ENCODE peak calls at places on chromosomes 2 and 18, in ten cellular contexts. M is astrocyte, X is HepG2, G is fibroblast of lung, V is HCT116, K is GM23248, D is IMR-90, B is neuronal stem cell, E is endothelial cell of umbilical vein, T is colonic mucosa. A is an unnamed sample.

GRCh38 chr2:209933499-209934458 is 68.7 kb upstream of the RPE start:
- DNase-seq in M (peak), G (peak), E (peak), K (peak), V (no peak), X (no peak), B (no peak), T (no peak), D (peak), A (no peak)

GRCh38 chr2:223894968-223895367 is 50.2 kb downstream of the WDFY1 start:
- DNase-seq in B (no peak), D (no peak), M (no peak), K (no peak), G (no peak), V (no peak), X (peak), T (no peak), E (no peak), A (no peak)

GRCh38 chr2:39620067-39620466 is 45.6 kb upstream of the TMEM178A start:
- DNase-seq in B (no peak), E (peak), G (peak), M (peak), T (peak), D (peak), V (no peak), X (peak), K (peak), A (peak)

GRCh38 chr2:96330407-96330806 is 5.2 kb upstream of the NCAPH start:
- DNase-seq in M (peak), K (peak), V (no peak), T (no peak), B (no peak), G (peak), E (no peak), D (peak), X (no peak), A (no peak)

GRCh38 chr18:39960545-39960944 is 1994.5 kb upstream of the PIK3C3 start:
- DNase-seq in G (peak), E (no peak), X (no peak), T (no peak), M (peak), K (peak), B (no peak), D (peak), V (no peak), A (no peak)

GRCh38 chr18:7748252-7749000 is 181.3 kb downstream of the PTPRM start:
- DNase-seq in T (no peak), G (no peak), V (no peak), X (no peak), M (no peak), K (no peak), D (no peak), B (no peak), E (peak), A (no peak)

GRCh38 chr2:88608184-88608583 is 19.1 kb downstream of the EIF2AK3 start:
- DNase-seq in G (no peak), D (no peak), K (no peak), T (no peak), E (no peak), X (no peak), M (no peak), V (no peak), B (no peak), A (no peak)

GRCh38 chr18:58505181-58505580 is 123.7 kb downstream of the ALPK2 start:
- DNase-seq in K (no peak), E (no peak), B (no peak), T (no peak), M (no peak), X (no peak), V (no peak), D (no peak), G (no peak), A (no peak)

GRCh38 chr2:161681043-161681442 is 56.8 kb downstream of the SLC4A10 start:
- DNase-seq in B (no peak), V (peak), E (peak), X (no peak), G (peak), T (no peak), M (peak), K (peak), D (no peak), A (no peak)

GRCh38 chr2:38943784-38944183 is 54.1 kb downstream of the ARHGEF33 start:
- DNase-seq in V (no peak), B (no peak), D (no peak), T (no peak), X (no peak), K (no peak), E (no peak), G (no peak), M (no peak), A (no peak)

GRCh38 chr2:210007895-210008294 is 5.5 kb downstream of the RPE start:
- DNase-seq in M (peak), B (no peak), K (peak), D (peak), E (peak), T (no peak), G (peak), V (no peak), X (no peak), A (no peak)

GRCh38 chr2:85131116-85131515 is 2.1 kb upstream of the TCF7L1 start:
- DNase-seq in B (peak), X (peak), E (peak), T (no peak), K (peak), G (peak), D (peak), M (no peak), V (no peak), A (no peak)

GRCh38 chr2:43024515-43024962 is 201.9 kb downstream of the ZFP36L2 start:
- DNase-seq in V (peak), D (peak), E (peak), X (no peak), G (peak), K (peak), T (peak), M (no peak), B (peak), A (no peak)

GRCh38 chr18:79484661-79485621 is 89.2 kb downstream of the NFATC1 start:
- DNase-seq in X (peak), V (no peak), K (peak), M (peak), T (no peak), D (peak), E (peak), G (peak), B (peak), A (peak)

GRCh38 chr2:205188516-205189138 is 493.7 kb upstream of the NRP2 start:
- DNase-seq in G (peak), D (peak), K (peak), B (peak), M (peak), V (no peak), T (peak), E (no peak), X (no peak), A (peak)

GRCh38 chr2:240795916-240796510 is 24.0 kb downstream of the KIF1A start:
- DNase-seq in G (no peak), M (no peak), X (no peak), E (no peak), B (no peak), T (no peak), D (no peak), K (no peak), V (no peak), A (no peak)

GRCh38 chr2:15942711-15943345 is 2.5 kb downstream of the MYCN start:
- DNase-seq in K (no peak), M (no peak), V (no peak), G (no peak), T (no peak), E (no peak), D (no peak), B (no peak), X (no peak), A (no peak)

GRCh38 chr18:23032030-23032582 is 99.0 kb downstream of the RBBP8 start:
- DNase-seq in V (no peak), G (peak), B (no peak), X (no peak), E (peak), M (peak), D (peak), K (peak), T (no peak), A (no peak)

GRCh38 chr18:42447688-42448087 is 492.7 kb downstream of the PIK3C3 start:
- DNase-seq in X (no peak), T (no peak), M (no peak), B (no peak), V (no peak), E (no peak), D (no peak), K (no peak), G (no peak), A (no peak)

GRCh38 chr2:207408086-207408794 is 121.5 kb upstream of the CREB1 start:
- DNase-seq in E (no peak), G (peak), B (no peak), X (peak), T (no peak), D (no peak), M (no peak), V (no peak), K (peak), A (no peak)

GRCh38 chr2:53210538-53210937 is 557.1 kb upstream of the CHAC2 start:
- DNase-seq in D (no peak), G (no peak), K (no peak), V (peak), X (no peak), T (no peak), B (no peak), M (no peak), E (no peak), A (no peak)

GRCh38 chr2:46329803-46330775 is 32.9 kb downstream of the EPAS1 start:
- DNase-seq in G (peak), X (peak), K (peak), T (no peak), V (no peak), E (no peak), B (no peak), M (peak), D (peak), A (no peak)

GRCh38 chr18:72866901-72867701 is 686 bp downstream of the NETO1 start:
- DNase-seq in K (no peak), M (no peak), D (no peak), X (no peak), B (peak), G (peak), T (no peak), E (no peak), V (no peak), A (no peak)

GRCh38 chr18:47917923-47918610 is 12.4 kb downstream of the SMAD2 start:
- DNase-seq in X (no peak), K (no peak), M (no peak), D (no peak), T (no peak), G (no peak), B (no peak), V (no peak), E (no peak), A (no peak)

GRCh38 chr18:50686409-50686808 is 126.5 kb downstream of the MAPK4 start:
- DNase-seq in D (no peak), E (no peak), V (no peak), B (no peak), M (no peak), X (no peak), T (no peak), G (no peak), K (no peak), A (no peak)

GRCh38 chr18:29892960-29893558 is 1149.5 kb downstream of the DSC3 start:
- DNase-seq in X (no peak), D (no peak), E (peak), B (no peak), G (peak), K (peak), M (no peak), T (no peak), V (no peak), A (no peak)

GRCh38 chr18:54946149-54946581 is 13.1 kb downstream of the CCDC68 start:
- DNase-seq in B (no peak), E (peak), G (peak), T (peak), M (peak), V (peak), X (peak), D (peak), K (peak), A (no peak)

GRCh38 chr2:167249197-167249596 is 360.9 kb downstream of the XIRP2 start:
- DNase-seq in G (peak), D (no peak), X (no peak), T (no peak), B (no peak), E (no peak), M (peak), V (no peak), K (no peak), A (no peak)

DNA sequence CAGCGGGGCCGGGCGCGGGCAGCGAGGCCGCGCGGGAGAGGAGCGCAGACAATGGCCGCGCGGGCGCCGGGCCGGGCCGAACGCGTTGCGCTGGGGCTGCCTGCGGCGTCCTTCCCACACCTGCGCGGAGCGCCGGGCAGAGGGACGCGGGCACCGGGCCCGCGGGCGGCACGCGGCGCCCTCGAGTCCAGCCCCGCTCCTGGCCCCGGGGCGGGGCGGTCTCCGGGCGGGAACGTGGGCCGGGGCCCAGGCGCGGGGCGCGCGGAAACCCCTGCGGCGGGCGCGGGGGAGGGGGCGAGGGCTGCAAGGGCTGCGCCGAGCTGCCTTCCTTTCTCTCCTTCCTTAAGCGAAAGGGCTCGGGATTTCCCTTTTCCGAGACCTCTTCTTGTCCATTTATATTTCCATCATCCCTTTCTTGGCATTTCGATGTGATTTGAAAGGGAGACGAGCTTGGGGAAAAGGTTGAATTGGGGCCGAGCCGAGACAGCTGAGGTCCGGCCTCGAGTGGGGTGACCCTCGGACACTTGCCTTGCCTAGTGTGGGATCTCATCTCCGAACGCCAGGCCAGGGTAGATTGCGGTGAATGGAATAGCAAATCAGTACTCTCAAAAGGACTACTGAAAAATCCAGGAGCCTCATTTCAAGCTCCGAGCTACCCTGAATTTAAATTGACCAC is 678 bp downstream of the KLHL23 start:
- DNase-seq in T (peak), V (no peak), X (no peak), M (no peak), K (peak), D (no peak), B (peak), E (peak), G (peak), A (no peak)
- H3K9ac ChIP-seq in T (peak), V (peak), X (peak), M (peak), K (no peak), D (peak), B (peak), E (peak), G (peak), A (peak)

DNA sequence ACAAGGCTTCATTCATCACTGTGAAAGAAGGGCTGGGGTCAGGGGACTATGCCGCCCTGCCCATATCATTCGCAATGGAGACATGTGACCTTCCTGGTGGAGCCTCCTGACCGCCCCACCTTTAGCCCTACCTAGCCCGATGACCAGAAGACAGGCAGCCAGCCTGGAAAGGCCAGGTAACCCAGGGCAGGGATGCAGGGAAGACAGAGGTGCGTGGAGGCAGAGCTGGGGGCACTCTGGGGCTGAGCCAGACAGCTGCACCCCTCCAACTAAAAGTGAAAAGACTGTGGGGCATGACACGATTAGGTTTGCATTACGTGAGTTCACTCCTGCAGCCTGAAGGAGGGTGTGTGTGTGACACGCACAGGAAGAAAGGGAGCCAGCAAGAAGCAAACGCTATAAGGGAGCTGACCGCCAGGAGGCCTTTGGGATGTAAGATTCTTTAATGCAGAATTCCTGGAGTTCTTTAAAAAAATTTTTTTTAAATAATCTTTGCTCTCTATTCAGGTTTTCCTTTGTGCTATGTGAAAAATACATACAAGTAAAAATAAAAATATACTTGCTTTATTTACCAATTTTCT is 3.7 kb upstream of the HES6 start:
- DNase-seq in K (no peak), M (no peak), G (no peak), X (no peak), T (no peak), D (no peak), E (no peak), V (no peak), B (no peak), A (no peak)
- H3K9ac ChIP-seq in K (no peak), M (no peak), G (no peak), X (peak), T (no peak), D (no peak), E (no peak), V (no peak), B (no peak), A (no peak)

DNA sequence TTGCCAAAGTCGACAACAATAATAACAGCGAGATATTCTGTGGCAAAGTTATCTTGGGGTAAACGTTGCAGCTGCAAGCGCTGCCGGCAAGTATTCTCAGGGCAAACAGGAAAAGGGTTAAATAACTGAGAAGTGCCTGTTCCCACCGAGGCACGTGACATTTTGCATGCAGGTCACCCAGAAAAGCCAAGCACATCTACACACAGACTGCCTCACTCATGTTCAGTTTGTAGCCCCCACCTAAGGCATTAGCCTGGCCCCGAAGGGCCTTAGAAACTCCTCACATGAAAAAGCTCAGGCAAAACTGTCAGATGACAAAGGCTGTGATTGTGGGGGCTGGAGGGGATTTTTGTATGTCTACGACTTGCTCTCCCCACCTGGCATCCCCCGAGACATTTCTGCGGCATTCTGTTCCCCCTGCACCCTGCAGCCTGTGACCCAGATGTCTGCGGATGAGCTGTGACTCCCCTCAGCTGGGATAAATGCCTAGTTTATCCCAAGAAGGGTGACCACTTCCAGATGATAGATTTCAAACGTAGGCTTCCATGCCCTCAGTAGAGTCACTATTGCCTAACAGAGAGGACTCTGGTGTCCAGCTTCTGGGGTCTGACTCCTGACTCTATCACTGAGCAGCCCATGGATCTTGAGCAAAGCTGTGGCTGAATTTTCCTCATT is 215.2 kb upstream of the SIX2 start:
- DNase-seq in E (peak), T (no peak), V (no peak), B (no peak), X (no peak), D (no peak), M (no peak), G (no peak), K (no peak), A (no peak)
- H3K9ac ChIP-seq in E (no peak), T (no peak), V (no peak), B (no peak), X (no peak), D (no peak), M (no peak), G (no peak), K (no peak), A (no peak)

DNA sequence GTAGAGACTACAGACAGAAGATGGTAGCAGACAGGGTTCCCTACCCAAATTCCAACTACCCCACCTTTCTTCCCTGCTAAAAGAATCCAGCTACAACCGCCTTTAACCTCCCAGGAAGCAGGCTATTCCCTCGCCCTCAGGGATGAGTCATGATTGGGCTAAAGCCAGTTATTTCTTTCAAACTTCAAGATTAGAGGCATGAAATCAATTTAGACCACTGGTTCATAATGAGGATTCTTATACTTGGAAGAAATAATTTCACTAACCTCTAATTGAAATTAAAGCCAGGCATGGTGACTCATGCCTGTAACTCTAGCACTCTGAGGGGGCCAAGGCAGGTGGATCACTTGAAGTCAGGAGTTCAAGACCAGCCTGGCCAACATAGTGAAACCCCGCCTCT is 20.0 kb downstream of the TRIP12 start:
- DNase-seq in E (peak), D (peak), G (peak), K (peak), T (peak), X (no peak), V (peak), B (no peak), M (peak), A (peak)
- H3K9ac ChIP-seq in E (no peak), D (no peak), G (no peak), K (peak), T (no peak), X (no peak), V (no peak), B (no peak), M (no peak), A (no peak)

DNA sequence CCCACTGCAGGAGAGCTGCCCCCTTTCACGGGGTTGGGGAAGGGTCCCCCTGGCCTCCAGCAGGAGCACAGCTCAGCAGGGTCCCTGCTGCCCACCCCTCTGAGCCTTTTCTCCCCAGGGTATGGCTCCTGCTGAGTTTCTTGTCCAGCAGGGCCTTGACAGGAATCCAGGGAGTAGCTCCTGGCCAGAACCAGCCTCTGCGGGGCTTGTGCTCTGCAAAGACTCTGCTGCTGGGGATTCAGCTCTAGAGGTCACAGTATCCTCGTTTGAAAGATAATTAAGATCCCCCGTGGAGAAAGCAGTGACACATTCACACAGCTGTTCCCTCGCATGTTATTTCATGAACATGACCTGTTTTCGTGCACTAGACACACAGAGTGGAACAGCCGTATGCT is 21.2 kb downstream of the FOSL2 start:
- DNase-seq in D (no peak), E (no peak), K (no peak), M (no peak), B (no peak), X (no peak), T (no peak), V (no peak), G (no peak), A (no peak)
- H3K9ac ChIP-seq in D (no peak), E (no peak), K (peak), M (no peak), B (no peak), X (no peak), T (peak), V (no peak), G (no peak), A (no peak)

GRCh38 chr2:218329027-218329825 is 27.4 kb upstream of the CATIP start:
- DNase-seq in X (no peak), G (no peak), B (no peak), D (no peak), V (no peak), T (no peak), E (no peak), K (no peak), M (no peak), A (no peak)
- H3K9ac ChIP-seq in X (no peak), G (no peak), B (no peak), D (no peak), V (no peak), T (no peak), E (no peak), K (no peak), M (no peak), A (no peak)

A was measured in SK-N-MC.